ENCODE peak calls at places on chromosomes 4 and X, in eight cellular contexts. N is NCI-H2029; O is ELR; U is activated gamma-delta T cell treated with Interleukin-2 at 50 U/mL for 16 hours; F is activated CD4-positive, alpha-beta T cell treated with anti-CD3 and anti-CD28 coated beads, Interleukin-2, amount 50 U/mL, for 4 hours; Q is ecto neural progenitor cell; S is renal cortical epithelial cell; L is KG1. D is an unnamed sample.

GRCh38 chr4:86493460-86493859 is 100.7 kb upstream of the PTPN13 start:
- DNase-seq in N (no peak), O (no peak), U (no peak), F (no peak), Q (no peak), S (peak; percentile 51), L (peak; percentile 6), D (no peak)

GRCh38 chr4:84436812-84437211 is 62.3 kb downstream of the NKX6-1 start:
- DNase-seq in N (no peak), O (no peak), U (no peak), F (no peak), Q (no peak), S (no peak), L (no peak), D (no peak)

GRCh38 chr4:84366932-84367331 is 132.2 kb downstream of the NKX6-1 start:
- DNase-seq in N (no peak), O (no peak), U (no peak), F (no peak), Q (no peak), S (peak; percentile 24), L (no peak), D (no peak)

GRCh38 chr4:94356444-94356843 is 13.8 kb upstream of the HPGDS start:
- DNase-seq in N (no peak), O (no peak), U (no peak), F (no peak), Q (no peak), S (no peak), L (no peak), D (no peak)

GRCh38 chr4:188002346-188002745 is 6.8 kb downstream of the ZFP42 start:
- DNase-seq in N (no peak), O (peak; percentile 48), U (no peak), F (no peak), Q (no peak), S (no peak), L (no peak), D (no peak)

GRCh38 chr4:128162434-128162833 is 101.3 kb downstream of the LARP1B start:
- DNase-seq in N (no peak), O (peak; percentile 50), U (no peak), F (no peak), Q (no peak), S (peak; percentile 40), L (no peak), D (no peak)

GRCh38 chr4:146371812-146372211 is 149.9 kb downstream of the SLC10A7 start:
- DNase-seq in N (no peak), O (peak; percentile 73), U (no peak), F (no peak), Q (no peak), S (no peak), L (no peak), D (no peak)

GRCh38 chrX:108225456-108225730 is 133.8 kb downstream of the ATG4A start:
- DNase-seq in N (no peak), O (no peak), U (no peak), F (no peak), Q (no peak), S (peak; percentile 9), L (no peak), D (no peak)

GRCh38 chr4:6342530-6343293 is 73.1 kb downstream of the WFS1 start:
- DNase-seq in N (peak; percentile 77), O (no peak), U (no peak), F (no peak), Q (no peak), S (peak; percentile 14), L (no peak), D (peak; percentile 67)

GRCh38 chrX:989959-990510 is 222.4 kb downstream of the CRLF2 start:
- DNase-seq in N (peak; percentile 38), O (peak; percentile 80), U (peak; percentile 70), F (peak; percentile 7), Q (peak; percentile 74), S (peak; percentile 79), L (peak; percentile 55), D (peak; percentile 86)

GRCh38 chr4:184811484-184812180 is 14.1 kb downstream of the ACSL1 start:
- DNase-seq in N (no peak), O (no peak), U (no peak), F (no peak), Q (no peak), S (no peak), L (no peak), D (no peak)

GRCh38 chr4:100190643-100191600 is 654 bp upstream of the DDIT4L start:
- DNase-seq in N (no peak), O (peak; percentile 37), U (no peak), F (no peak), Q (peak; percentile 60), S (peak; percentile 49), L (no peak), D (no peak)

GRCh38 chr4:25108556-25108955 is 51.7 kb downstream of the SEPSECS start:
- DNase-seq in N (no peak), O (no peak), U (no peak), F (no peak), Q (no peak), S (no peak), L (no peak), D (no peak)

GRCh38 chrX:42290608-42291007 is 367.3 kb upstream of the CASK start:
- DNase-seq in N (no peak), O (peak; percentile 0), U (no peak), F (no peak), Q (no peak), S (peak; percentile 22), L (no peak), D (no peak)

GRCh38 chrX:17377047-17377692 is 2.2 kb downstream of the NHS start:
- DNase-seq in N (peak; percentile 24), O (peak; percentile 76), U (no peak), F (no peak), Q (peak; percentile 54), S (peak; percentile 43), L (no peak), D (peak; percentile 64)

GRCh38 chrX:124268099-124268498 is 64.4 kb upstream of the TEX13D start:
- DNase-seq in N (no peak), O (no peak), U (no peak), F (no peak), Q (no peak), S (peak; percentile 35), L (no peak), D (no peak)

D was measured in testis.